ENCODE peak calls at places on chromosome 14, in six cellular contexts. T, F, Y, B, I and H are unnamed samples.

GRCh38 chr14:100067971-100068959 is 3.0 kb downstream of the EVL start:
- DNase-seq in T (peak), F (peak), Y (no peak), B (peak), I (no peak), H (no peak)

GRCh38 chr14:96574633-96575191 is 72.5 kb downstream of the PAPOLA start:
- DNase-seq in T (no peak), F (peak), Y (no peak), B (no peak), I (no peak), H (no peak)

GRCh38 chr14:103854822-103855733 is 7.7 kb upstream of the PPP1R13B start:
- DNase-seq in T (peak), F (no peak), Y (no peak), B (no peak), I (peak), H (no peak)

GRCh38 chr14:23138173-23138535 is 19.1 kb upstream of the CEBPE start:
- DNase-seq in T (no peak), F (no peak), Y (no peak), B (no peak), I (no peak), H (no peak)

GRCh38 chr14:31582286-31582691 is 21.1 kb downstream of the NUBPL start:
- DNase-seq in T (no peak), F (peak), Y (no peak), B (no peak), I (no peak), H (no peak)

GRCh38 chr14:92513204-92513965 is at the start of gene RIN3:
- DNase-seq in T (peak), F (peak), Y (no peak), B (peak), I (peak), H (peak)

GRCh38 chr14:33676135-33676566 is 274.7 kb downstream of the EGLN3 start:
- DNase-seq in T (no peak), F (peak), Y (no peak), B (peak), I (peak), H (no peak)

GRCh38 chr14:89921896-89922548 is 32.5 kb downstream of the EFCAB11 start:
- DNase-seq in T (no peak), F (peak), Y (no peak), B (no peak), I (no peak), H (no peak)

GRCh38 chr14:90045608-90046007 is 16.2 kb upstream of the KCNK13 start:
- DNase-seq in T (no peak), F (no peak), Y (no peak), B (no peak), I (no peak), H (no peak)

GRCh38 chr14:69354383-69355154 is 43.5 kb downstream of the ERH start:
- DNase-seq in T (no peak), F (no peak), Y (no peak), B (peak), I (no peak), H (peak)

GRCh38 chr14:60790850-60791249 is 56.3 kb downstream of the MNAT1 start:
- DNase-seq in T (no peak), F (no peak), Y (no peak), B (no peak), I (no peak), H (no peak)

GRCh38 chr14:67583711-67584644 is 16.1 kb downstream of the PIGH start:
- DNase-seq in T (no peak), F (peak), Y (no peak), B (peak), I (peak), H (peak)

GRCh38 chr14:90093942-90094595 is 32.3 kb downstream of the KCNK13 start:
- DNase-seq in T (no peak), F (peak), Y (no peak), B (no peak), I (no peak), H (no peak)

GRCh38 chr14:100777366-100778077 is 48.4 kb upstream of the MEG3 start:
- DNase-seq in T (no peak), F (no peak), Y (no peak), B (peak), I (no peak), H (peak)

GRCh38 chr14:22865424-22866215 is 5.9 kb upstream of the LRP10 start:
- DNase-seq in T (no peak), F (no peak), Y (no peak), B (no peak), I (peak), H (peak)

GRCh38 chr14:71551291-71551955 is 380.8 kb upstream of the RGS6 start:
- DNase-seq in T (no peak), F (peak), Y (no peak), B (no peak), I (no peak), H (no peak)

GRCh38 chr14:103296007-103296406 is 38.0 kb upstream of the EIF5 start:
- DNase-seq in T (no peak), F (peak), Y (no peak), B (no peak), I (no peak), H (no peak)

GRCh38 chr14:67357583-67358354 is 1.8 kb downstream of the ATP6V1D start:
- DNase-seq in T (no peak), F (peak), Y (no peak), B (no peak), I (no peak), H (no peak)

GRCh38 chr14:74762917-74763802 is at the start of gene YLPM1:
- DNase-seq in T (peak), F (peak), Y (peak), B (peak), I (peak), H (peak)

GRCh38 chr14:30389134-30389900 is 169.6 kb upstream of the G2E3 start:
- DNase-seq in T (no peak), F (no peak), Y (peak), B (no peak), I (no peak), H (no peak)

GRCh38 chr14:70069186-70069585 is 119.6 kb downstream of the SLC8A3 start:
- DNase-seq in T (no peak), F (no peak), Y (no peak), B (no peak), I (no peak), H (no peak)

GRCh38 chr14:22657861-22658260 is 13.7 kb upstream of the OR6J1 start:
- DNase-seq in T (no peak), F (peak), Y (no peak), B (peak), I (no peak), H (no peak)

GRCh38 chr14:104794099-104794498 is 1.4 kb downstream of the AKT1 start:
- DNase-seq in T (peak), F (peak), Y (no peak), B (no peak), I (no peak), H (peak)

GRCh38 chr14:68127166-68127565 is 307.6 kb downstream of the RAD51B start:
- DNase-seq in T (no peak), F (no peak), Y (no peak), B (no peak), I (no peak), H (no peak)

DNA sequence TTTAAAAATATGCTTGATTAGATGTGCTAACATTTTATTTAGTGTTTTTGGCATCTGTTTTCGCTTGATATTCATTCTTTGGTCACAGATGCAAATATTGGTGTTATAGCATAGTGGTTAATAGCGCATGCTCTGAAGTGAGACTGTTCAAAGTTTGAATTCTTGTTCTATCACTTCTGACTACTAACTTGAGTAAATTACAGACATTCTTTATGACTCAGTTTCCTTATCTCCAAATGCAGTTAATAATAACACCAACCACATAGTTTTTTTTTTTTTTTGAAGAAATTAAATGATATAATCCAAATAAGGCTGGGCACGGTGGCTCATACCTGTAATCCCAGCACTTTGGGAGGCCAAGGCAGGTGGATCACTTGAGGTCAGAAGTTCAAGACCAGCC is 81.0 kb downstream of the TMX1 start:
- DNase-seq in T (no peak), F (no peak), Y (no peak), B (no peak), I (no peak), H (no peak)
- TF ChIP-seq CTCF in T (no peak), F (no peak), Y (no peak), B (no peak), I (no peak), H (no peak)

GRCh38 chr14:88792572-88793258 is at the start of gene EML5:
- DNase-seq in T (peak), F (peak), Y (peak), B (peak), I (peak), H (peak)
- TF ChIP-seq CTCF in T (no peak), F (peak), Y (no peak), B (no peak), I (peak), H (peak)

GRCh38 chr14:54786191-54786755 is 116.4 kb downstream of the GCH1 start:
- DNase-seq in T (no peak), F (no peak), Y (no peak), B (no peak), I (no peak), H (no peak)

GRCh38 chr14:54785111-54785777 is 117.4 kb downstream of the GCH1 start:
- DNase-seq in T (no peak), F (no peak), Y (no peak), B (no peak), I (no peak), H (no peak)

GRCh38 chr14:54786816-54787215 is 115.8 kb downstream of the GCH1 start:
- DNase-seq in T (no peak), F (no peak), Y (no peak), B (no peak), I (no peak), H (no peak)

GRCh38 chr14:54784657-54785056 is 118.0 kb downstream of the GCH1 start:
- DNase-seq in T (no peak), F (no peak), Y (peak), B (no peak), I (no peak), H (no peak)

GRCh38 chr14:54785778-54786160 is 116.9 kb downstream of the GCH1 start:
- DNase-seq in T (no peak), F (no peak), Y (no peak), B (no peak), I (no peak), H (no peak)
- TF ChIP-seq CTCF in T (no peak), F (no peak), Y (no peak), B (no peak), I (no peak), H (no peak)

GRCh38 chr14:54814076-54814475 is 88.5 kb downstream of the GCH1 start:
- DNase-seq in T (no peak), F (no peak), Y (no peak), B (no peak), I (no peak), H (no peak)
- TF ChIP-seq CTCF in T (no peak), F (peak), Y (no peak), B (no peak), I (peak), H (peak)

DNA sequence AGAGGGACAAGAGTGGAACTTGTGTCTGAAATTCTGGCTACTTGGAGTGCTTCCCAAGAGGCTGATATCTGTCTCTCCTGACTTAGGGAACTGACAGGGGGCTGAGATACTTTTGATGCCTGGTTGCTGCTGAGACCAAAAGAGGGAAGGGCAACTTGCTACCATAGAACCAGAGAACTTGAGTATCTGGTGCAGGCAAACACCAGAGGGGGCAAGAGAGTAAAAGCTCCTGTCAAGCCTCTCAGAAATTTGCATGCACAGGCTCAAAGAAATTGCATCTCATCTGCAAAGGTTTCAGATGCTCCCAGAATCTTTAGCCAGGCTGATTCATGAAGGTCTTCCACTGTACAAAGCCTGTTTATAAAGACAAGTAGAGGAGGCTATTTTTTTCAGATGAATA is 391.3 kb upstream of the FOXG1 start:
- DNase-seq in T (no peak), F (peak), Y (no peak), B (no peak), I (peak), H (no peak)
- TF ChIP-seq CTCF in T (no peak), F (peak), Y (no peak), B (no peak), I (peak), H (peak)

GRCh38 chr14:59022144-59022543 is 166.3 kb upstream of the DAAM1 start:
- DNase-seq in T (no peak), F (peak), Y (no peak), B (no peak), I (peak), H (no peak)
- TF ChIP-seq CTCF in T (no peak), F (peak), Y (no peak), B (no peak), I (peak), H (peak)